ENCODE peak calls at places on chromosomes 6 and 20, in five cellular contexts. E is suprapubic skin, T is endothelial cell of umbilical vein, P is body of pancreas, V is transverse colon. A is an unnamed sample.

GRCh38 chr20:13458860-13459451 is 179.8 kb downstream of the TASP1 start:
- DNase-seq in V (peak; percentile 18), T (peak; percentile 35), E (no peak), P (peak; percentile 20), A (no peak)

GRCh38 chr6:108027594-108027993 is 46.9 kb downstream of the OSTM1 start:
- DNase-seq in V (peak; percentile 69), P (peak; percentile 31), T (no peak), E (no peak), A (no peak)

GRCh38 chr6:14117158-14118090 is at the start of gene CD83:
- DNase-seq in E (peak; percentile 72), T (peak; percentile 51), V (peak; percentile 80), P (peak; percentile 60), A (peak; percentile 94)

GRCh38 chr6:161444464-161444863 is 170.6 kb upstream of the AGPAT4 start:
- DNase-seq in E (no peak), T (no peak), V (no peak), P (peak; percentile 68), A (no peak)

GRCh38 chr6:161104966-161105365 is 113.4 kb downstream of the MAP3K4 start:
- DNase-seq in T (no peak), E (no peak), P (no peak), V (no peak), A (no peak)

GRCh38 chr20:33532753-33533459 is 43.0 kb downstream of the CBFA2T2 start:
- DNase-seq in P (no peak), V (no peak), E (no peak), T (no peak), A (no peak)

GRCh38 chr6:41733707-41734665 is 1.4 kb downstream of the TFEB start:
- DNase-seq in T (peak; percentile 71), V (peak; percentile 82), P (peak; percentile 54), E (peak; percentile 84), A (peak; percentile 89)

GRCh38 chr6:47073125-47074110 is 31.3 kb upstream of the ADGRF1 start:
- DNase-seq in E (no peak), P (no peak), V (no peak), T (no peak), A (peak; percentile 14)

GRCh38 chr20:51154708-51155690 is 132.1 kb upstream of the KCNG1 start:
- DNase-seq in V (no peak), P (no peak), T (no peak), E (no peak), A (no peak)

GRCh38 chr6:164247106-164247505 is 832.6 kb downstream of the QKI start:
- DNase-seq in E (no peak), V (no peak), P (no peak), T (no peak), A (no peak)

GRCh38 chr6:44464051-44464450 is 76.5 kb downstream of the CDC5L start:
- DNase-seq in T (no peak), P (no peak), E (no peak), V (no peak), A (no peak)

GRCh38 chr6:6461138-6461537 is 127.4 kb upstream of the LY86 start:
- DNase-seq in P (no peak), E (no peak), T (no peak), V (no peak), A (no peak)

GRCh38 chr6:21593412-21593926 is at the start of gene SOX4:
- DNase-seq in T (peak; percentile 99), V (peak; percentile 95), P (peak; percentile 94), E (peak; percentile 96), A (peak; percentile 93)

GRCh38 chr6:78302411-78302810 is 564.9 kb upstream of the IRAK1BP1 start:
- DNase-seq in E (no peak), T (no peak), P (no peak), V (no peak), A (no peak)

GRCh38 chr6:107489636-107490567 is at the start of gene SOBP:
- DNase-seq in E (no peak), V (peak; percentile 33), P (peak; percentile 26), T (peak; percentile 54), A (no peak)

GRCh38 chr6:140283197-140283596 is 908.7 kb upstream of the CITED2 start:
- DNase-seq in V (no peak), E (no peak), P (no peak), T (no peak), A (no peak)

GRCh38 chr6:111989743-111990142 is 64.2 kb upstream of the CCN6 start:
- DNase-seq in E (no peak), T (no peak), V (no peak), P (no peak), A (no peak)

GRCh38 chr6:12103158-12103557 is 91.0 kb downstream of the HIVEP1 start:
- DNase-seq in P (no peak), E (no peak), T (no peak), V (no peak), A (no peak)

GRCh38 chr20:45406260-45407066 is 1.6 kb upstream of the DBNDD2 start:
- DNase-seq in E (peak; percentile 78), P (peak; percentile 71), T (peak; percentile 35), V (peak; percentile 84), A (no peak)

GRCh38 chr20:16476032-16476431 is 97.2 kb downstream of the KIF16B start:
- DNase-seq in T (peak; percentile 65), P (no peak), E (no peak), V (no peak), A (peak; percentile 13)

GRCh38 chr20:54416770-54417169 is 58.6 kb upstream of the DOK5 start:
- DNase-seq in P (peak; percentile 22), E (no peak), V (no peak), T (no peak), A (no peak)

GRCh38 chr6:305371-306206 is 13.3 kb downstream of the DUSP22 start:
- DNase-seq in P (no peak), V (no peak), T (no peak), E (peak; percentile 33), A (no peak)

GRCh38 chr6:40395066-40395697 is 192.0 kb downstream of the LRFN2 start:
- DNase-seq in V (no peak), E (no peak), P (peak; percentile 22), T (no peak), A (peak; percentile 14)

GRCh38 chr6:43275782-43276179 is 22.3 kb upstream of the SLC22A7 start:
- DNase-seq in T (no peak), E (no peak), P (no peak), V (no peak), A (no peak)

GRCh38 chr6:43276180-43277082 is 21.6 kb upstream of the SLC22A7 start:
- DNase-seq in E (no peak), P (no peak), T (no peak), V (peak; percentile 75), A (no peak)

GRCh38 chr6:43273707-43274106 is 24.4 kb upstream of the SLC22A7 start:
- DNase-seq in P (no peak), V (no peak), E (no peak), T (no peak), A (no peak)

GRCh38 chr6:43274127-43274915 is 23.7 kb upstream of the SLC22A7 start:
- DNase-seq in V (no peak), T (no peak), P (no peak), E (no peak), A (no peak)

GRCh38 chr6:43274916-43275597 is 23.0 kb upstream of the SLC22A7 start:
- DNase-seq in E (no peak), P (peak; percentile 35), V (peak; percentile 82), T (no peak), A (no peak)
- TF ChIP-seq POLR2A in E (no peak), P (no peak), V (peak; percentile 35), T (no peak), A (no peak)

DNA sequence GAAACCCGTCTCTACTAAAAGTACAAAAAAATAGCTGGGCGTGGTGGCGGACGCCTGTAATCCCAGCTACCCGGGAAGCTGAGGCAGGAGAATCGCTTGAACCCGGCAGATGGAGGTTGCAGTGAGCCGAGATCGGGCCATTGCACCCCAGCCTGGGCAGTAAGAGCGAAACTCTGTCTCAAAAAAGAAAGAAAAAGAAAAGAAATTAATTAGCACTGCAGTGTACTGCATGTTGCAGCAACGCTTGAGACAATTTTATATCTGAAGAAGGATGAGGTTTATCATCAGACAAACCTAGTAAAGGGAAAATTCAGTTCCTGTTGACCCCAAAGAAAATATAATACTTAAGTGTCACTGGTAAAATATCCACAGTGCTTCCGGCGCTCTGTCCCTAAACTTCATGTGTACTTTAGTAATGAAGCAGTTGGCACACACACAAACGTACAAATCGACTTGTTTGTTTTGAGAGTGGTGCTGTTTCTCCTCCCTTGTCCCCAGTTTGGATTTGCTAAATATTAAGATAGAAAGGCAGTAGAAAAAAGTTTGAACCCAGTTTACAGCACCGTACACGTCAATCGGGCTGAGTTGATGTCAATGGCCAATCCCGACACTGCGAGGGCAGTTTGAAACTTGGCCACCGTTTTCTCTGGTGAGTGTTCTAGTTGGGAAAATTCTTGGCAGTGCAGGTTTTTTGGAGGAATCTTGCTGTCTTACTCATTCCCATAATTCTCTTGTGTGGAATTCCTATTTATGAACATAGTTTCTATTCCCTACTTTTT is 72.7 kb downstream of the OR2B2 start:
- DNase-seq in T (peak; percentile 70), E (no peak), P (peak; percentile 38), V (peak; percentile 65), A (peak; percentile 33)
- TF ChIP-seq POLR2A in T (peak; percentile 26), E (no peak), P (no peak), V (no peak), A (no peak)

GRCh38 chr6:3405679-3406078 is 51.2 kb downstream of the SLC22A23 start:
- DNase-seq in E (no peak), P (no peak), V (no peak), T (no peak), A (no peak)

GRCh38 chr6:3402310-3403243 is 54.3 kb downstream of the SLC22A23 start:
- DNase-seq in T (no peak), E (no peak), V (peak; percentile 55), P (peak; percentile 28), A (no peak)

GRCh38 chr6:3406362-3406809 is 50.5 kb downstream of the SLC22A23 start:
- DNase-seq in E (no peak), P (no peak), T (no peak), V (no peak), A (no peak)

GRCh38 chr6:3405182-3405518 is 51.7 kb downstream of the SLC22A23 start:
- DNase-seq in P (no peak), T (no peak), E (no peak), V (no peak), A (no peak)

DNA sequence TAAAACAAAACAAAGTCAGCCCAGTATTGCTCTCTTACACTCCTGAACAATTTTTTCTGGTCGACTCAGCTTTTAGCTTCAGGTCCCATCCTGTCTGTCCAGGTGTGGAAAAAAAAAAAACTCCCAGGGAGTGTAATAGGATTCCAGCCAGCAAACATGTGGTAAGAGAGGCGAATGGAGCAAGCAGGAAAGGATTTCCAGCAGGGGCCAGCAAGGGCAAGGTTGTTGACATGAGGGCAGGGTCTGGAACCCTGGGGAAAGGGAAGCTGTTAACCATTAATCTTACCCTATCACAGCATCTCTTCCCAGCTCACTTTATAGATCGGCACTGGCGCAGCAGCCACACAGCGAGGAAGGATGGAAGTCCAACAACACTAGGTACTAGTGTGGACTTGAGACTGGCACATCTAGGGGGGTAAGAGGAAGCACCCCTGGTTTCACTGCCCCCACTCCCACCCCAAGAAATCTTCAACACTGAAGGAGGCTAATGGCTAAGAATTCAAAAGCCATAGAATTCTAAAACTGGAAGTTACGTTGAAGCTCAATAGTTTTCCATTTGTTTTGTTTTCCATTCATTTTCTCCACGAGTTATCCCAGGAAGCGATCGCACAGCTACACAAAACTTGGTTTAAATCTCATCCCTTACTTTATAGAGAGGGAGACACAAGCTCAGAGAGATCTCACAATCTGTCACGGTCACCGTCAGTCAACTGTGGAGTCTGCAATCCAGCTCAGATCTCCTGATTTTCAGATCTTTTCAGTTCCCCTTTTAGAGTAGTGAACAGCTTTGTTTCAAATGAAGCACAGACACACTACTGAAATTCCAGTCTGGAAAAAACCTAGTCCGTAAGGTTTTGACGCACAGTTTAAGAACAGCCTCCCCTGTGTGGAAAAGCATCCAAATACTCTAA is 53.4 kb downstream of the SLC22A23 start:
- DNase-seq in E (no peak), T (peak; percentile 15), P (peak; percentile 86), V (peak; percentile 83), A (no peak)
- TF ChIP-seq POLR2A in E (no peak), T (no peak), P (peak; percentile 39), V (peak; percentile 46), A (no peak)

GRCh38 chr20:18496740-18497592 is at the start of gene RBBP9:
- DNase-seq in T (peak; percentile 85), V (peak; percentile 89), E (peak; percentile 87), P (peak; percentile 85), A (peak; percentile 81)
- TF ChIP-seq POLR2A in T (peak; percentile 63), V (no peak), E (no peak), P (peak; percentile 54), A (peak; percentile 84)